ENCODE peak calls at places on chromosomes 12 and 14, in seven cellular contexts. D is lung; Y is endodermal cell; G is cardiac muscle cell; M is osteoblast; N is CD8-positive, alpha-beta memory T cell; E is mesenchymal stem cell. U is an unnamed sample.
A peak's percentile ranks its signal among the peaks of the same experiment; 100 is the strongest.

GRCh38 chr14:69259531-69260245 is at the start of gene GALNT16:
- DNase-seq in D (no peak), Y (peak; percentile 87), G (peak; percentile 82), M (peak; percentile 94), N (no peak), E (peak; percentile 51), U (no peak)

GRCh38 chr14:100741956-100742355 is 15.3 kb downstream of the DLK1 start:
- DNase-seq in D (no peak), Y (no peak), G (no peak), M (no peak), N (no peak), E (peak; percentile 54), U (no peak)

GRCh38 chr12:100384549-100384916 is 27.7 kb downstream of the SLC17A8 start:
- DNase-seq in D (no peak), Y (no peak), G (no peak), M (no peak), N (no peak), E (no peak), U (no peak)

GRCh38 chr14:52175982-52176502 is 91.5 kb upstream of the PTGDR start:
- DNase-seq in D (no peak), Y (no peak), G (no peak), M (peak; percentile 23), N (peak; percentile 35), E (no peak), U (peak; percentile 8)

GRCh38 chr12:62948123-62948522 is 13.2 kb upstream of the PPM1H start:
- DNase-seq in D (no peak), Y (no peak), G (no peak), M (no peak), N (no peak), E (no peak), U (no peak)

GRCh38 chr14:73721101-73721821 is 7.1 kb upstream of the PNMA1 start:
- DNase-seq in D (no peak), Y (peak; percentile 88), G (no peak), M (peak; percentile 62), N (no peak), E (no peak), U (no peak)

GRCh38 chr12:56590237-56590830 is 39.8 kb downstream of the BAZ2A start:
- DNase-seq in D (no peak), Y (peak; percentile 82), G (peak; percentile 12), M (no peak), N (no peak), E (peak; percentile 26), U (no peak)

GRCh38 chr12:131619106-131619642 is 91.7 kb upstream of the SFSWAP start:
- DNase-seq in D (no peak), Y (no peak), G (no peak), M (peak; percentile 42), N (no peak), E (no peak), U (no peak)

GRCh38 chr14:58705066-58705465 is 67.3 kb downstream of the DACT1 start:
- DNase-seq in D (no peak), Y (no peak), G (no peak), M (no peak), N (no peak), E (no peak), U (no peak)

GRCh38 chr14:55160989-55161388 is 30.4 kb downstream of the DLGAP5 start:
- DNase-seq in D (no peak), Y (no peak), G (no peak), M (no peak), N (no peak), E (peak; percentile 40), U (no peak)

GRCh38 chr12:69330475-69331473 is 17.4 kb upstream of the LYZ start:
- DNase-seq in D (no peak), Y (peak; percentile 93), G (peak; percentile 54), M (peak; percentile 22), N (peak; percentile 27), E (peak; percentile 24), U (peak; percentile 29)

GRCh38 chr14:65972346-65972745 is 513.8 kb upstream of the CCDC196 start:
- DNase-seq in D (no peak), Y (no peak), G (no peak), M (no peak), N (no peak), E (peak; percentile 6), U (no peak)

GRCh38 chr12:75862692-75863471 is 168.7 kb downstream of the PHLDA1 start:
- DNase-seq in D (no peak), Y (no peak), G (no peak), M (peak; percentile 74), N (no peak), E (peak; percentile 74), U (no peak)

GRCh38 chr12:123050331-123050809 is 69.9 kb downstream of the ARL6IP4 start:
- DNase-seq in D (no peak), Y (no peak), G (no peak), M (peak; percentile 81), N (no peak), E (peak; percentile 88), U (no peak)

GRCh38 chr12:114012744-114013431 is 46.8 kb upstream of the RBM19 start:
- DNase-seq in D (no peak), Y (no peak), G (no peak), M (no peak), N (no peak), E (no peak), U (no peak)

GRCh38 chr14:61477845-61478438 is 156.6 kb downstream of the PRKCH start:
- DNase-seq in D (peak; percentile 72), Y (no peak), G (no peak), M (no peak), N (peak; percentile 29), E (peak; percentile 44), U (no peak)

GRCh38 chr12:118055144-118055557 is 5.8 kb downstream of the WSB2 start:
- DNase-seq in D (peak; percentile 54), Y (peak; percentile 89), G (peak; percentile 21), M (no peak), N (peak; percentile 51), E (peak; percentile 51), U (peak; percentile 46)

GRCh38 chr12:112164326-112164660 is 38.9 kb downstream of the TRAFD1 start:
- DNase-seq in D (no peak), Y (no peak), G (no peak), M (no peak), N (no peak), E (no peak), U (no peak)

GRCh38 chr12:112163056-112163455 is 37.7 kb downstream of the TRAFD1 start:
- DNase-seq in D (no peak), Y (peak; percentile 50), G (no peak), M (peak; percentile 58), N (no peak), E (no peak), U (no peak)

GRCh38 chr12:112165624-112166023 is 40.3 kb downstream of the TRAFD1 start:
- DNase-seq in D (no peak), Y (peak; percentile 44), G (no peak), M (peak; percentile 62), N (no peak), E (no peak), U (no peak)

GRCh38 chr12:112162261-112162790 is 37.0 kb downstream of the TRAFD1 start:
- DNase-seq in D (no peak), Y (peak; percentile 47), G (no peak), M (no peak), N (no peak), E (no peak), U (no peak)

GRCh38 chr12:112163471-112164325 is 38.3 kb downstream of the TRAFD1 start:
- DNase-seq in D (no peak), Y (peak; percentile 59), G (no peak), M (peak; percentile 68), N (no peak), E (no peak), U (no peak)
- H3K36me3 ChIP-seq in D (peaks cover 3% of the 10 kb centered on the region), Y (peaks cover 43% of the 10 kb centered on the region), G (peaks cover 18% of the 10 kb centered on the region), M (peaks cover 23% of the 10 kb centered on the region), N (no peaks in the 10 kb centered on the region), E (peaks cover 80% of the 10 kb centered on the region), U (peaks cover 14% of the 10 kb centered on the region)

GRCh38 chr12:6951551-6952120 is 480 bp downstream of the PTPN6 start:
- DNase-seq in D (no peak), Y (no peak), G (no peak), M (no peak), N (no peak), E (no peak), U (no peak)
- H3K4me3 ChIP-seq in D (peak overlapping the region; percentile 40), Y (no peak overlapping the region), G (no peak overlapping the region), M (no peak overlapping the region), N (peak overlapping the region; percentile 88), E (no peak overlapping the region), U (peak overlapping the region; percentile 89)

DNA sequence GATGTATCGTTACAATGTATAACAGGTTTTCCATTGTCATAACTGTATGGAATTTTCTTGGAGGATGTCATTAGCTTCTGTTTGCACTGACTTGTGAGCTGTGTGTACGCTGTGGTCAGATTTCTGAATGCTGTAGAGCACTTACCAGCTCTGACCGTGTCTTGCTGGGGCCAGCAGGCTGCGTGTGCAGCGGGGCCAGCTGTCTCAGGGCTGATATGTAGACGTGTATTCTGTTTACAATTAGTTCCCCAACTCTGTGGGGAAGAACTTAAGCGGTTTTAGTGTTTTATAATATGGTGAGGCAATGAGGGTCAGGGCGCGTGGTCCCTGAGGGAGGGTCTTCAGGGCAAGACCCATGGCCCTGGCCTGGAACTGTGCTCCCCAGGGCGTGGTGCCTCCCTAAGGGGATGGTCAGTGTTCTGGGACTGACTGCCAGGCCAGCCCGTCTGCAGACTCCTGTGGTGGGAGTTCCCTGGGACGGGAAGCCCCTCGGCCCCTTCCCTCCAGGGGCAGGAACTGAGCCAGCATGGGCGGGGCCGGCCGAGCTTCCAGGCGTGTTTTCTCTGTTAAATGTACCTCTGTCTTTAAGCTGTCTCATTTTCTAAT is 18.7 kb downstream of the XRCC3 start:
- DNase-seq in D (no peak), Y (no peak), G (no peak), M (peak; percentile 96), N (no peak), E (peak; percentile 89), U (no peak)
- H3K9me3 ChIP-seq in D (no peaks in the 10 kb centered on the region), Y (no peaks in the 10 kb centered on the region), G (no peaks in the 10 kb centered on the region), M (no peaks in the 10 kb centered on the region), N (no peaks in the 10 kb centered on the region), E (no peaks in the 10 kb centered on the region), U (no peaks in the 10 kb centered on the region)

DNA sequence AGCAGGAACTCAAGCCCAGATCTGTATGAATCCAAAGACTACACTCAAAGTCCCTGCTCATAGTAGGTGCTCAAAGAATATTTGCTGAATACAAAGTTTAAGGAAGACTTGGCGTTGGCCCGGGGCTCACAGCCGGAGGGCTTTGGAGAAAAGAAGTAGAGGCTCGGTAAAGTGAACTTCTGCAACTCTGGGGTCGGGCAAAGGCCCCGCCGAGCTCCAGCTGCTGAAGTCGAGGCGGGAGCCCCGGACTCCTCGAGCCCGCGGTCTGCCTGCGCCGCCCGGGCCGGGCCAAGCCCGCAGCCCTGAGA is 335 bp downstream of the GCN1 start:
- DNase-seq in D (no peak), Y (no peak), G (no peak), M (no peak), N (no peak), E (no peak), U (no peak)
- H3K36me3 ChIP-seq in D (peaks cover 27% of the 10 kb centered on the region), Y (peaks cover 65% of the 10 kb centered on the region), G (peaks cover 21% of the 10 kb centered on the region), M (peaks cover 53% of the 10 kb centered on the region), N (peaks cover 40% of the 10 kb centered on the region), E (peaks cover 42% of the 10 kb centered on the region), U (peaks cover 40% of the 10 kb centered on the region)